ENCODE peak calls at places on chromosomes 16 and 17, in ten cellular contexts. A, V, R, J, K, W, X, G, D and Y are unnamed samples.

GRCh38 chr17:74919440-74920305 is 3.4 kb downstream of the USH1G start:
- DNase-seq in K (peak; percentile 25), R (no peak), V (no peak), D (peak; percentile 65), X (peak; percentile 76), G (peak; percentile 93), W (no peak), J (peak; percentile 12), A (no peak), Y (peak; percentile 27)

GRCh38 chr17:12024332-12024731 is 3.7 kb downstream of the MAP2K4 start:
- DNase-seq in J (peak; percentile 29), A (peak; percentile 66), G (no peak), K (peak; percentile 87), D (peak; percentile 64), R (no peak), X (no peak), W (peak; percentile 87), V (no peak), Y (peak; percentile 87)

GRCh38 chr17:42618442-42619150 is 9.1 kb downstream of the TUBG1 start:
- DNase-seq in X (peak; percentile 79), D (no peak), V (peak; percentile 26), A (no peak), R (peak; percentile 85), J (no peak), W (peak; percentile 46), K (no peak), G (peak; percentile 94), Y (peak; percentile 83)

GRCh38 chr16:2515180-2515803 is 1.5 kb downstream of the ATP6V0C start:
- DNase-seq in V (no peak), R (no peak), X (no peak), K (no peak), D (peak; percentile 72), A (no peak), W (peak; percentile 34), J (peak; percentile 25), G (peak; percentile 54), Y (no peak)

GRCh38 chr17:7380855-7381683 is at the start of gene TNK1:
- DNase-seq in A (no peak), J (no peak), D (peak; percentile 48), X (no peak), G (peak; percentile 87), V (peak; percentile 2), R (no peak), K (no peak), W (peak; percentile 72), Y (no peak)

GRCh38 chr16:49617710-49618330 is 238.1 kb downstream of the ZNF423 start:
- DNase-seq in X (no peak), R (peak; percentile 38), K (no peak), A (no peak), V (no peak), D (no peak), W (no peak), J (no peak), G (peak; percentile 28), Y (no peak)

GRCh38 chr16:58510097-58510775 is 5.1 kb upstream of the SETD6 start:
- DNase-seq in V (no peak), R (peak; percentile 48), A (no peak), G (no peak), J (no peak), K (no peak), X (no peak), W (no peak), D (no peak), Y (no peak)

GRCh38 chr17:48740537-48740936 is 12.0 kb upstream of the HOXB13 start:
- DNase-seq in R (no peak), D (no peak), G (no peak), J (no peak), V (no peak), A (no peak), W (no peak), K (no peak), X (no peak), Y (no peak)

GRCh38 chr16:83200005-83200779 is 573.4 kb downstream of the CDH13 start:
- DNase-seq in D (peak; percentile 68), R (peak; percentile 55), X (no peak), V (no peak), J (peak; percentile 31), A (peak; percentile 34), K (peak; percentile 48), G (peak; percentile 71), W (no peak), Y (peak; percentile 73)

GRCh38 chr17:68428498-68429172 is 28.7 kb downstream of the WIPI1 start:
- DNase-seq in X (no peak), R (no peak), K (no peak), J (no peak), G (no peak), W (peak; percentile 33), A (no peak), D (no peak), V (no peak), Y (no peak)

GRCh38 chr17:38322156-38322779 is 21.5 kb downstream of the GPR179 start:
- DNase-seq in W (peak; percentile 44), D (peak; percentile 53), R (peak; percentile 76), J (peak; percentile 39), X (peak; percentile 83), A (peak; percentile 64), K (peak; percentile 59), G (peak; percentile 93), V (peak; percentile 23), Y (peak; percentile 32)

GRCh38 chr17:75366432-75366831 is 39.0 kb downstream of the GRB2 start:
- DNase-seq in V (no peak), R (no peak), A (no peak), D (no peak), X (no peak), J (no peak), K (no peak), G (no peak), W (no peak), Y (no peak)

GRCh38 chr17:45106101-45106500 is 26.2 kb downstream of the PLCD3 start:
- DNase-seq in K (no peak), J (no peak), W (no peak), R (no peak), V (no peak), A (no peak), D (no peak), G (no peak), X (no peak), Y (no peak)

GRCh38 chr17:37792787-37793186 is 47.9 kb upstream of the HNF1B start:
- DNase-seq in X (no peak), K (peak; percentile 41), W (peak; percentile 92), G (no peak), J (peak; percentile 75), A (peak; percentile 31), V (no peak), D (peak; percentile 60), R (no peak), Y (peak; percentile 55)

GRCh38 chr16:49347476-49347875 is 26.1 kb upstream of the C16orf78 start:
- DNase-seq in K (no peak), D (no peak), X (no peak), V (no peak), J (no peak), A (no peak), W (no peak), G (no peak), R (peak; percentile 15), Y (no peak)

GRCh38 chr16:48611329-48612137 is 1.6 kb upstream of the N4BP1 start:
- DNase-seq in X (peak; percentile 66), K (no peak), V (no peak), D (no peak), W (peak; percentile 60), R (peak; percentile 57), J (no peak), A (no peak), G (peak; percentile 85), Y (no peak)

GRCh38 chr17:29683481-29683880 is 60.8 kb upstream of the CORO6 start:
- DNase-seq in J (no peak), D (no peak), G (no peak), V (no peak), K (peak; percentile 52), A (no peak), R (no peak), X (no peak), W (no peak), Y (no peak)

GRCh38 chr17:11240841-11241610 is at the start of gene SHISA6:
- DNase-seq in J (no peak), A (no peak), W (no peak), G (peak; percentile 86), K (no peak), X (no peak), D (no peak), R (no peak), V (no peak), Y (no peak)

GRCh38 chr16:29951966-29952365 is 9.9 kb upstream of the TMEM219 start:
- DNase-seq in G (peak; percentile 77), J (no peak), V (no peak), K (no peak), X (no peak), W (no peak), R (no peak), D (no peak), A (no peak), Y (no peak)